ENCODE peak calls at places on chromosomes 11 and 22, in six cellular contexts. One of them, this sample, is unnamed.

GRCh38 chr11:61025819-61026120 is 54.3 kb downstream of the CD6 start:
- DNase-seq in neuronal stem cell: no peak
- DNase-seq in left ventricle myocardium inferior: no peak
- DNase-seq in left cardiac atrium: no peak
- DNase-seq in iris pigment epithelial cell: no peak
- DNase-seq in mesothelial cell of epicardium: no peak
- DNase-seq in this sample: no peak

GRCh38 chr11:6002202-6002699 is 4.5 kb downstream of the OR56A4 start:
- DNase-seq in iris pigment epithelial cell: no peak
- DNase-seq in mesothelial cell of epicardium: no peak
- DNase-seq in left cardiac atrium: no peak
- DNase-seq in left ventricle myocardium inferior: no peak
- DNase-seq in neuronal stem cell: no peak
- DNase-seq in this sample: no peak

GRCh38 chr22:35614404-35614803 is 2.7 kb downstream of the MB start:
- DNase-seq in left ventricle myocardium inferior: no peak
- DNase-seq in neuronal stem cell: no peak
- DNase-seq in mesothelial cell of epicardium: no peak
- DNase-seq in left cardiac atrium: no peak
- DNase-seq in iris pigment epithelial cell: no peak
- DNase-seq in this sample: no peak

GRCh38 chr22:38230108-38230825 is 28.5 kb downstream of the MAFF start:
- DNase-seq in iris pigment epithelial cell: peak; percentile 51
- DNase-seq in neuronal stem cell: no peak
- DNase-seq in mesothelial cell of epicardium: no peak
- DNase-seq in left ventricle myocardium inferior: peak; percentile 61
- DNase-seq in left cardiac atrium: no peak
- DNase-seq in this sample: peak; percentile 47

GRCh38 chr11:74647404-74647803 is 55.0 kb downstream of the POLD3 start:
- DNase-seq in neuronal stem cell: no peak
- DNase-seq in left cardiac atrium: no peak
- DNase-seq in left ventricle myocardium inferior: no peak
- DNase-seq in mesothelial cell of epicardium: no peak
- DNase-seq in iris pigment epithelial cell: peak; percentile 56
- DNase-seq in this sample: peak; percentile 11

GRCh38 chr22:19448076-19448607 is 631 bp upstream of the C22orf39 start:
- DNase-seq in mesothelial cell of epicardium: no peak
- DNase-seq in iris pigment epithelial cell: peak; percentile 83
- DNase-seq in left cardiac atrium: no peak
- DNase-seq in left ventricle myocardium inferior: no peak
- DNase-seq in neuronal stem cell: no peak
- DNase-seq in this sample: peak; percentile 64

GRCh38 chr11:66070604-66071325 is 693 bp downstream of the PACS1 start:
- DNase-seq in mesothelial cell of epicardium: peak; percentile 31
- DNase-seq in left cardiac atrium: peak; percentile 75
- DNase-seq in neuronal stem cell: no peak
- DNase-seq in iris pigment epithelial cell: peak; percentile 50
- DNase-seq in left ventricle myocardium inferior: peak; percentile 68
- DNase-seq in this sample: peak; percentile 27

GRCh38 chr11:94813436-94813720 is 45.2 kb downstream of the AMOTL1 start:
- DNase-seq in left ventricle myocardium inferior: no peak
- DNase-seq in left cardiac atrium: no peak
- DNase-seq in mesothelial cell of epicardium: no peak
- DNase-seq in iris pigment epithelial cell: no peak
- DNase-seq in neuronal stem cell: no peak
- DNase-seq in this sample: no peak

GRCh38 chr22:48866906-48867597 is 960.6 kb downstream of the BRD1 start:
- DNase-seq in iris pigment epithelial cell: no peak
- DNase-seq in mesothelial cell of epicardium: no peak
- DNase-seq in left cardiac atrium: no peak
- DNase-seq in neuronal stem cell: no peak
- DNase-seq in left ventricle myocardium inferior: peak; percentile 28
- DNase-seq in this sample: no peak

GRCh38 chr22:21942407-21942895 is 10.2 kb downstream of the PPM1F start:
- DNase-seq in neuronal stem cell: no peak
- DNase-seq in left ventricle myocardium inferior: peak; percentile 89
- DNase-seq in iris pigment epithelial cell: peak; percentile 89
- DNase-seq in mesothelial cell of epicardium: no peak
- DNase-seq in left cardiac atrium: peak; percentile 95
- DNase-seq in this sample: peak; percentile 91

GRCh38 chr22:38403806-38404205 is 51.2 kb downstream of the KCNJ4 start:
- DNase-seq in neuronal stem cell: no peak
- DNase-seq in left cardiac atrium: no peak
- DNase-seq in mesothelial cell of epicardium: no peak
- DNase-seq in left ventricle myocardium inferior: no peak
- DNase-seq in iris pigment epithelial cell: no peak
- DNase-seq in this sample: peak; percentile 80

GRCh38 chr11:61507962-61508824 is at the start of gene LRRC10B:
- DNase-seq in neuronal stem cell: peak; percentile 86
- DNase-seq in left cardiac atrium: no peak
- DNase-seq in iris pigment epithelial cell: peak; percentile 20
- DNase-seq in mesothelial cell of epicardium: no peak
- DNase-seq in left ventricle myocardium inferior: no peak
- DNase-seq in this sample: no peak

GRCh38 chr11:6856871-6857270 is 6.0 kb upstream of the OR10A2 start:
- DNase-seq in left ventricle myocardium inferior: no peak
- DNase-seq in mesothelial cell of epicardium: no peak
- DNase-seq in neuronal stem cell: no peak
- DNase-seq in left cardiac atrium: no peak
- DNase-seq in iris pigment epithelial cell: peak; percentile 26
- DNase-seq in this sample: peak; percentile 0

GRCh38 chr11:45165386-45165785 is 18.9 kb downstream of the PRDM11 start:
- DNase-seq in iris pigment epithelial cell: no peak
- DNase-seq in left cardiac atrium: no peak
- DNase-seq in neuronal stem cell: no peak
- DNase-seq in left ventricle myocardium inferior: no peak
- DNase-seq in mesothelial cell of epicardium: no peak
- DNase-seq in this sample: no peak

GRCh38 chr22:37166675-37167066 is 17.0 kb upstream of the IL2RB start:
- DNase-seq in iris pigment epithelial cell: peak; percentile 68
- DNase-seq in left ventricle myocardium inferior: peak; percentile 88
- DNase-seq in left cardiac atrium: peak; percentile 89
- DNase-seq in neuronal stem cell: peak; percentile 70
- DNase-seq in mesothelial cell of epicardium: peak; percentile 70
- DNase-seq in this sample: peak; percentile 69

GRCh38 chr11:45022294-45023064 is 71.8 kb upstream of the TP53I11 start:
- DNase-seq in neuronal stem cell: no peak
- DNase-seq in mesothelial cell of epicardium: no peak
- DNase-seq in iris pigment epithelial cell: peak; percentile 14
- DNase-seq in left cardiac atrium: no peak
- DNase-seq in left ventricle myocardium inferior: no peak
- DNase-seq in this sample: peak; percentile 79

GRCh38 chr11:113871331-113871730 is 4.0 kb downstream of the USP28 start:
- DNase-seq in iris pigment epithelial cell: no peak
- DNase-seq in left cardiac atrium: no peak
- DNase-seq in neuronal stem cell: no peak
- DNase-seq in left ventricle myocardium inferior: no peak
- DNase-seq in mesothelial cell of epicardium: no peak
- DNase-seq in this sample: no peak

GRCh38 chr11:40125054-40125453 is 1334.4 kb downstream of the LRRC4C start:
- DNase-seq in mesothelial cell of epicardium: no peak
- DNase-seq in left ventricle myocardium inferior: no peak
- DNase-seq in neuronal stem cell: no peak
- DNase-seq in left cardiac atrium: no peak
- DNase-seq in iris pigment epithelial cell: no peak
- DNase-seq in this sample: peak; percentile 50

This sample was measured in fibroblast of lung.